ENCODE peak calls at places on chromosomes 6 and 20, in five cellular contexts. U is RWPE2, C is endodermal cell, D is RWPE1, E is gastrocnemius medialis. K is an unnamed sample.
A peak's percentile ranks its signal among the peaks of the same experiment; 100 is the strongest.

GRCh38 chr20:21244808-21245207 is 58.3 kb upstream of the XRN2 start:
- DNase-seq in U (no peak), C (no peak), D (no peak), E (no peak), K (no peak)

GRCh38 chr20:50521709-50522674 is 11.8 kb downstream of the PTPN1 start:
- DNase-seq in U (peak; percentile 41), C (no peak), D (no peak), E (no peak), K (no peak)

GRCh38 chr6:45502446-45502845 is 124.7 kb upstream of the SUPT3H start:
- DNase-seq in U (no peak), C (no peak), D (no peak), E (no peak), K (no peak)

GRCh38 chr20:62685781-62686555 is 22.7 kb upstream of the NTSR1 start:
- DNase-seq in U (no peak), C (peak; percentile 61), D (no peak), E (no peak), K (no peak)

GRCh38 chr6:169158182-169158573 is 95.5 kb downstream of the THBS2 start:
- DNase-seq in U (no peak), C (peak; percentile 46), D (no peak), E (no peak), K (no peak)

GRCh38 chr6:53532061-53532797 is 12.7 kb downstream of the GCLC start:
- DNase-seq in U (no peak), C (no peak), D (no peak), E (no peak), K (no peak)

GRCh38 chr6:73704260-73704659 is 8.3 kb downstream of the CD109 start:
- DNase-seq in U (peak; percentile 96), C (no peak), D (peak; percentile 87), E (no peak), K (no peak)

GRCh38 chr20:63461364-63461763 is 11.1 kb downstream of the KCNQ2 start:
- DNase-seq in U (peak; percentile 85), C (peak; percentile 86), D (peak; percentile 82), E (no peak), K (no peak)

GRCh38 chr6:4698901-4699659 is 77.1 kb upstream of the CDYL start:
- DNase-seq in U (no peak), C (no peak), D (no peak), E (no peak), K (no peak)

GRCh38 chr20:32664352-32665159 is 9.2 kb downstream of the C20orf203 start:
- DNase-seq in U (peak; percentile 76), C (no peak), D (no peak), E (no peak), K (no peak)

GRCh38 chr6:52746213-52746612 is 17.1 kb downstream of the GSTA2 start:
- DNase-seq in U (no peak), C (no peak), D (no peak), E (no peak), K (no peak)

GRCh38 chr6:136782021-136782770 is 10.1 kb downstream of the MAP3K5 start:
- DNase-seq in U (no peak), C (no peak), D (peak; percentile 62), E (no peak), K (no peak)

DNA sequence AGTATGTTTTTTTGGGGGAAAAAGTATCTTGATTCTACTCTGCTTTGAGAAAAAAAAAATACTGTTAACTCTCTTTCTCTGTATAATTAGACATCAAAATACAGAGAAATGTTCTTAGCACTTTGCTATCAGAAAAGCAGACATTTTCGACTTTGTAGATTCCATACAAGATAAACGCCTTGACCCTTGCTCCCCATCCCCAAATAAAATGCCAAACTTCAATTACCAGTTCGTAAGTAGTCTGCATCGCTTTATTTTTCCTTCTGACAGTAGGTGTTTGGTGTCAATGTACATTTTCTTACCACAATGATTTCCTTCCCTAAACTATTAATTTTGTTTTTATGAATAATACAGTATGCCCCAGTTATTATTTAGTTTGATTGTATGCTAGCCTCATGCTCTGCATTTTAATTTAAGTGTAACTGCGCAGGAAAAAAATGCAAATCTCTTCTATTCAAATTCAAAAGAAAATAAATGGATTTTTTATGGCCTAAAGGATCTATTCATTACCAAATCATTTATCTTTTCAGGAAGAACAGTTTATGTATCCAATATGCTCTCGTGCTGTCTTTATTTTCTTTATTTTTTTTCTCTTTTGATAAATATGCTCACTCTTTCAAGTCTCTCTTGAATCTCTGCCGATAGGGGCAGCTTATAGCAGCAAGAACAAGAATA is 84.8 kb upstream of the ZNF217 start:
- DNase-seq in U (no peak), C (no peak), D (no peak), E (no peak), K (no peak)
- TF ChIP-seq CTCF in U (no peak), C (peak; percentile 36), D (no peak), E (no peak), K (no peak)

GRCh38 chr20:45235995-45236394 is 14.8 kb downstream of the SEMG2 start:
- DNase-seq in U (peak; percentile 77), C (peak; percentile 86), D (no peak), E (no peak), K (no peak)
- TF ChIP-seq CTCF in U (peak; percentile 73), C (peak; percentile 89), D (peak; percentile 53), E (peak; percentile 42), K (no peak)

GRCh38 chr20:3226864-3227263 is 12.1 kb downstream of the SLC4A11 start:
- DNase-seq in U (peak; percentile 54), C (no peak), D (no peak), E (no peak), K (no peak)

GRCh38 chr20:3226093-3226492 is 12.9 kb downstream of the SLC4A11 start:
- DNase-seq in U (no peak), C (no peak), D (no peak), E (no peak), K (no peak)

GRCh38 chr20:3223937-3224680 is 14.8 kb downstream of the ITPA start:
- DNase-seq in U (peak; percentile 59), C (no peak), D (no peak), E (no peak), K (no peak)

GRCh38 chr20:3222635-3223600 is 13.6 kb downstream of the ITPA start:
- DNase-seq in U (peak; percentile 62), C (no peak), D (no peak), E (peak; percentile 60), K (no peak)

DNA sequence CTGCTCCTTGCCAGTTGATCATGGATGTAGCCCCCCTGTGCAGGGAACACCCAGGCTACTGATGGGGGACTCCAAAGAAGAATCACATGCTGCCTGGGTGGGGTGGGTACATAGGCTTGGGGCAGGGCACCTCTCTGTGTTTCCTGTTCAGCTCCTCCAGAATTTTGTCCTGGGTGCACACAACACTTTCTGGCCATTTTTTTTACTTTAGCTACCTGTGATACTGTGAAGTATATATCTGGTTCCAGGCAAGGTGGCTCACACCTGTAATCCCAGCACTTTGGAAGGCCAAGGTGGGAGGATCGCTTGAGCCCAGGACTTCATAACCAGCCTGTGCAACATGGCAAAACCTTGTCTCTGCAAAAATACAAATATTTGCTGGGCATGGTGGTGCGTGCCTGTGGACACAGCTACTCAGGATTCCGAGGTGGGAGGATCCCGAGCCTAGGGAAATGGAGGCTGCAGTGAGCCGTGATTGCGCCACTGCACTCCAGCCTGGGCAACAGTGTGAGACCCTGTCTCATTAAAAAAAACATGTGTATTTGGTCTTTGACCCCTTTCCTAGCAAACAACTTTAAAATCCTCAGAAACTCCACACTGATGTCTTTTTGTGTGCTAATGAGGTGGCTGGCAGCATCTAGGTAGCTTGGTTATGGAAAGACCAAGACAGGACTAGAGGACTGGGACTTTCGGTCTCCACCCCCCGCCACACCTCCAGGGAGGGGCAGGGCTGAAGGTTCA is 14.1 kb downstream of the SLC4A11 start:
- DNase-seq in U (no peak), C (no peak), D (peak; percentile 65), E (no peak), K (no peak)
- TF ChIP-seq CTCF in U (no peak), C (no peak), D (no peak), E (no peak), K (no peak)

GRCh38 chr20:18718129-18718528 is 95.5 kb upstream of the SCP2D1 start:
- DNase-seq in U (no peak), C (no peak), D (no peak), E (no peak), K (no peak)
- TF ChIP-seq CTCF in U (no peak), C (peak; percentile 61), D (no peak), E (no peak), K (no peak)

GRCh38 chr6:151005126-151005525 is 139.6 kb downstream of the MTHFD1L start:
- DNase-seq in U (no peak), C (no peak), D (no peak), E (no peak), K (no peak)
- TF ChIP-seq CTCF in U (no peak), C (no peak), D (no peak), E (no peak), K (no peak)

DNA sequence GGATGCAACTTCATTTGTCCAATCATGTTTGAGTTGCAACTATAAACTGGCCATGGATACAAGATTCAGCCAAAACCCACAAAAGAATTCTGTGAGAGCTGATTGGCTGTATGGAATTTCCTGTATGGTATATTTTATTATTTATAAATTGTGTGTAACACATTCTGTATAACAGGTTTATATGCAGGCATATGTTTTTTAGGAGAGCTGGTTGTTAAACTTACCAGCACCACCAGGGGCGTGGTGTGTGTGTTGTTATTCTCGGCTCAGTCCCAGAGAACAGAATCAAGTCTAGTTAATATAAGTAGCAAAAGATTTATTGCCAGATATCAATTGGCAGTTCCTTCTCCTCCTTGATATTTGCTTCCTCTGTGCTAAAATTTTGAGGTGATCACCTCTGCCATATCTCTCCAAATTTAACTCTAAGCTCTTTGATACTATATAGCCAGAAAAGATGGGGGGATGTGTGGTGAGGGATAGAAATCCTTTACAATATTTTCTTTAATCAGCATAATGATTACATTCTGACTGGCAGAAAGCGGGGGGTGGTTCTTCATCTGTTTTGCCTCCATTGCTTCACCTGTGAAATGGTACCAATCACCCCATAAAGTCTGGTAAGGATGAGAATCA is 22.9 kb downstream of the CNBD2 start:
- DNase-seq in U (no peak), C (peak; percentile 59), D (peak; percentile 80), E (no peak), K (no peak)
- TF ChIP-seq CTCF in U (peak; percentile 89), C (peak; percentile 74), D (peak; percentile 81), E (no peak), K (peak; percentile 40)

K was measured in thoracic aorta.